ENCODE peak calls at places on chromosome 18, in nine cellular contexts. D is astrocyte of the spinal cord, H is tibial artery, U is lower leg skin, J is epithelial cell of esophagus, B is ascending aorta, L is kidney epithelial cell, Q is cardiac muscle cell, X is HepG2. I is an unnamed sample.

GRCh38 chr18:59662008-59662701 is 35.1 kb downstream of the CCBE1 start:
- DNase-seq in D (peak; percentile 32), H (no peak), U (no peak), J (peak; percentile 93), B (no peak), L (peak; percentile 29), Q (peak; percentile 41), X (no peak), I (no peak)

GRCh38 chr18:46433121-46433826 is 223.7 kb downstream of the LOXHD1 start:
- DNase-seq in D (no peak), H (no peak), U (peak; percentile 52), J (no peak), B (no peak), L (no peak), Q (no peak), X (no peak), I (no peak)

GRCh38 chr18:55546873-55547704 is 40.9 kb downstream of the TCF4 start:
- DNase-seq in D (peak; percentile 86), H (peak; percentile 22), U (no peak), J (peak; percentile 30), B (no peak), L (peak; percentile 45), Q (no peak), X (no peak), I (peak; percentile 38)

GRCh38 chr18:36045241-36045999 is 21.9 kb downstream of the RPRD1A start:
- DNase-seq in D (no peak), H (no peak), U (no peak), J (peak; percentile 52), B (no peak), L (no peak), Q (no peak), X (no peak), I (no peak)

GRCh38 chr18:63869374-63869773 is 18.1 kb upstream of the SERPINB2 start:
- DNase-seq in D (peak; percentile 12), H (no peak), U (no peak), J (peak; percentile 95), B (no peak), L (no peak), Q (no peak), X (no peak), I (peak; percentile 75)

GRCh38 chr18:48875942-48876511 is 74.7 kb downstream of the SMAD7 start:
- DNase-seq in D (no peak), H (no peak), U (no peak), J (no peak), B (no peak), L (peak; percentile 56), Q (peak; percentile 63), X (peak; percentile 69), I (no peak)

GRCh38 chr18:45562567-45563479 is 52.5 kb upstream of the SLC14A2 start:
- DNase-seq in D (no peak), H (peak; percentile 74), U (peak; percentile 91), J (no peak), B (no peak), L (no peak), Q (no peak), X (no peak), I (no peak)

GRCh38 chr18:34773961-34774754 is 64.1 kb downstream of the DTNA start:
- DNase-seq in D (peak; percentile 51), H (peak; percentile 23), U (no peak), J (peak; percentile 77), B (no peak), L (peak; percentile 76), Q (no peak), X (no peak), I (no peak)

GRCh38 chr18:75211721-75212625 is 1.4 kb downstream of the TSHZ1 start:
- DNase-seq in D (peak; percentile 58), H (peak; percentile 46), U (peak; percentile 89), J (peak; percentile 25), B (no peak), L (no peak), Q (peak; percentile 73), X (peak; percentile 9), I (no peak)

GRCh38 chr18:36176739-36177138 is 10.6 kb upstream of the MOCOS start:
- DNase-seq in D (peak; percentile 83), H (no peak), U (no peak), J (peak; percentile 89), B (no peak), L (no peak), Q (no peak), X (no peak), I (no peak)

GRCh38 chr18:5628512-5629255 is 84.9 kb upstream of the EPB41L3 start:
- DNase-seq in D (peak; percentile 48), H (peak; percentile 41), U (peak; percentile 93), J (peak; percentile 4), B (no peak), L (no peak), Q (peak; percentile 78), X (no peak), I (no peak)

GRCh38 chr18:31100598-31101147 is 1.5 kb downstream of the DSC2 start:
- DNase-seq in D (no peak), H (no peak), U (no peak), J (peak; percentile 31), B (no peak), L (no peak), Q (peak; percentile 83), X (peak; percentile 43), I (no peak)

GRCh38 chr18:998976-999375 is 94.3 kb downstream of the ADCYAP1 start:
- DNase-seq in D (no peak), H (no peak), U (no peak), J (no peak), B (no peak), L (no peak), Q (no peak), X (no peak), I (no peak)

GRCh38 chr18:49898421-49898820 is 85.1 kb upstream of the ACAA2 start:
- DNase-seq in D (peak; percentile 78), H (peak; percentile 36), U (no peak), J (peak; percentile 81), B (no peak), L (no peak), Q (peak; percentile 95), X (peak; percentile 43), I (peak; percentile 14)

GRCh38 chr18:2515908-2516625 is 55.2 kb downstream of the METTL4 start:
- DNase-seq in D (peak; percentile 91), H (no peak), U (no peak), J (peak; percentile 95), B (no peak), L (peak; percentile 86), Q (no peak), X (peak; percentile 3), I (peak; percentile 82)

GRCh38 chr18:7822435-7823425 is 255.6 kb downstream of the PTPRM start:
- DNase-seq in D (peak; percentile 76), H (no peak), U (no peak), J (no peak), B (no peak), L (no peak), Q (peak; percentile 13), X (no peak), I (no peak)

GRCh38 chr18:78673516-78674321 is 305.9 kb upstream of the SALL3 start:
- DNase-seq in D (no peak), H (no peak), U (no peak), J (no peak), B (no peak), L (no peak), Q (no peak), X (no peak), I (no peak)

DNA sequence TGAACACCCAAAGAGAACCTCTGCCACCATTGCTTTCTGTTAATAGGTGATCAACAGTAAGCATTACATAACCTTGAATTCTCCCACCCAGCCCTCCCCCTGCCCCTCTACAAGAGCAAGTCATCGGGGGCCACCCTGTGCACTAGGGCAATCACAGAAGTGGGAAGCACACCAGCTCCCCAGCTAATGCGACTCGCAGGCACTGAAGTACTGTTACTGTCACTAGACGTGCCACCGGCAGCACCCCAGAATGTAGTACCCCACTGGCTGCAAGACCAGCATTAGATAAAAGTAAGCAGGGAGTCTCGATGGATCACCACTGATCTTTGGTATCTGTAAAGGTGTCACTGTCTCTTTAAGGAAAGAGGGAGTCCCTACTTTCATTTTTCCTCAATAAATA is 167.6 kb downstream of the FAM210A start:
- DNase-seq in D (no peak), H (no peak), U (peak; percentile 54), J (no peak), B (no peak), L (no peak), Q (no peak), X (no peak), I (no peak)
- TF ChIP-seq CTCF in D (no peak), H (no peak), U (no peak), J (no peak), B (no peak), L (no peak), Q (no peak), X (no peak), I (no peak)

GRCh38 chr18:51028201-51028805 is 1.7 kb upstream of the SMAD4 start:
- DNase-seq in D (peak; percentile 72), H (no peak), U (no peak), J (peak; percentile 54), B (no peak), L (no peak), Q (no peak), X (peak; percentile 65), I (no peak)
- H3K4me3 ChIP-seq in D (no peak overlapping the region), H (peak overlapping the region; percentile 85), U (no peak overlapping the region), J (no peak overlapping the region), B (no peak overlapping the region), L (no peak overlapping the region), Q (no peak overlapping the region), X (no peak overlapping the region), I (no peak overlapping the region)

DNA sequence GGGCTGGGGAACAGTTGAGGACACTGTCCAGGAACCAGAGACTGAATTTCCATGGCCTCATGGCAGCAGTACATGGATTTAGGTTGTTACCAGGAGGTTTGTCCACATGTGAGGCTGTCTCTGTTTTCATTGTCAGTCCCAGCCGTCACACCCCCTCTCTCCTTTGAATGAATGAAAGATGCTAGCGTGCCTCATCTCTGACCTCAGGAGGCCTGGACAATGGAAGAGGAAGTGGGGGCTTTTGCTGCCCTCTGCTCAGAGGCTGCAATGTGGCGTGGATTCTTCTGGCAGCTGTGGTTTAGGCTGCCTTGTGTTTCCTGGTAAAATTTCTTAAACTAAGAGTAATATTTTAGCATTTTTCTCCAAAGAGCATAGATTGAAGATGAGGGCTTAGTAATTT is 47.5 kb downstream of the RAB31 start:
- DNase-seq in D (no peak), H (peak; percentile 38), U (no peak), J (no peak), B (no peak), L (no peak), Q (no peak), X (no peak), I (no peak)
- TF ChIP-seq CTCF in D (no peak), H (no peak), U (no peak), J (no peak), B (no peak), L (no peak), Q (no peak), X (no peak), I (no peak)

DNA sequence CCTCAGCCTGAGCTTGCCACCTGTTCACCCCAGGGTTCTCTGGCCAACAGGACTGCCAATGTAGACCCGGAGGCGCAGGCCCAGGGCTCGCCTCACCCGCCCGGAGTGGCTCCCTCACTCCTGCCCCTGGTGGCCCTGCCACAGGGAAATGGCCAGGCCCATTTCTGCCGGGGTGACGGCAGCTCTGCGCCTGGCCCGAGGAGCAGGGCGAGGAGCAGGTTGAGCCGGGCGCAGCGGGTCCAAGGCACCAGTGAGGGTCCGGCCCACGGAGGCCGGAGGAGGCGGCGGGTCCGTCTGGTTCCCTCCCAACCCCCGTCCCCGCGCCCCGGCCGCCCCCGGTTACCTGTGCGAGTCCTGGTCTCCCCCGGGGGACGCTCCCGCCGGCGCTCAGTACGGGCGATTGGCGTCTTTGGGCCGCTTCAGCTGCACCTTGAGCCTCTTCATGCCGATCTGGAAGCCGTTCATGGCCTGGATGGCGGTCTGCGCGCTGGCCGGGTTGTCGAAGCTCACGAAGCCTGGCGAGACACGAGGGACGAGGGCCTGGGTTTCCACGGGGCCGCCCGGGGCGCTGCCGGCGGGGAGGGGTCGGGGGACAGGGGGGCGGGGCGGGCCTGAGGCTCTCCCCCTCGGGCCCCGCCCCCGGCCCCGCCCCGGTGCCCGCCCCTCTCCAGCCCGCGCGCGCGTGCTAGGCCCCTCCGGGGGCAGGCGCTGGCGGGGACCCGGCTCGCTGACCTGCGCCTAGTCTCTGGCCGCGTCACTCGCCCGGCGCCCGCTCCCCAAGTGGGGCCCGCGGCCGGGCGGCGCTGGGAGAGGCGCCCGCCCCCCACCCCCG is 312.0 kb downstream of the CELF4 start:
- DNase-seq in D (no peak), H (no peak), U (no peak), J (peak; percentile 9), B (no peak), L (no peak), Q (peak; percentile 91), X (no peak), I (no peak)
- H3K4me3 ChIP-seq in D (peak overlapping the region; percentile 26), H (peak overlapping the region; percentile 25), U (no peak overlapping the region), J (peak overlapping the region; percentile 21), B (peak overlapping the region; percentile 53), L (peak overlapping the region; percentile 39), Q (peak overlapping the region; percentile 69), X (peak overlapping the region; percentile 67), I (peak overlapping the region; percentile 41)